ENCODE peak calls at places on chromosomes 6 and 20, in five cellular contexts. One of them, this sample, is unnamed.

GRCh38 chr6:22575190-22575589 is 5.8 kb downstream of the HDGFL1 start:
- DNase-seq in HCT116: no peak
- DNase-seq in A549: no peak
- DNase-seq in HepG2: no peak
- DNase-seq in H1: no peak
- DNase-seq in this sample: no peak

GRCh38 chr20:37956099-37956498 is 53.2 kb downstream of the VSTM2L start:
- DNase-seq in HCT116: no peak
- DNase-seq in A549: no peak
- DNase-seq in HepG2: no peak
- DNase-seq in H1: peak; percentile 10
- DNase-seq in this sample: no peak

GRCh38 chr6:33164665-33165373 is 27.4 kb downstream of the COL11A2 start:
- DNase-seq in HCT116: no peak
- DNase-seq in A549: no peak
- DNase-seq in HepG2: no peak
- DNase-seq in H1: no peak
- DNase-seq in this sample: no peak

GRCh38 chr20:652611-653109 is 340 bp downstream of the SRXN1 start:
- DNase-seq in HCT116: no peak
- DNase-seq in A549: no peak
- DNase-seq in HepG2: no peak
- DNase-seq in H1: no peak
- DNase-seq in this sample: peak; percentile 53

GRCh38 chr6:11575408-11576033 is 38.0 kb downstream of the TMEM170B start:
- DNase-seq in HCT116: peak; percentile 71
- DNase-seq in A549: peak; percentile 51
- DNase-seq in HepG2: peak; percentile 82
- DNase-seq in H1: peak; percentile 56
- DNase-seq in this sample: peak; percentile 88

GRCh38 chr6:66897576-66897975 is 1190.5 kb upstream of the EYS start:
- DNase-seq in HCT116: no peak
- DNase-seq in A549: no peak
- DNase-seq in HepG2: peak; percentile 4
- DNase-seq in H1: peak; percentile 40
- DNase-seq in this sample: peak; percentile 67

GRCh38 chr6:110048221-110048875 is 70.2 kb downstream of the GPR6 start:
- DNase-seq in HCT116: no peak
- DNase-seq in A549: no peak
- DNase-seq in HepG2: no peak
- DNase-seq in H1: no peak
- DNase-seq in this sample: no peak

GRCh38 chr6:68892432-68892831 is 257.4 kb downstream of the ADGRB3 start:
- DNase-seq in HCT116: no peak
- DNase-seq in A549: no peak
- DNase-seq in HepG2: no peak
- DNase-seq in H1: no peak
- DNase-seq in this sample: no peak

GRCh38 chr20:58087567-58087858 is 140.9 kb downstream of the ANKRD60 start:
- DNase-seq in HCT116: no peak
- DNase-seq in A549: no peak
- DNase-seq in HepG2: no peak
- DNase-seq in H1: no peak
- DNase-seq in this sample: no peak

GRCh38 chr6:104281370-104281769 is 578.3 kb downstream of the HACE1 start:
- DNase-seq in HCT116: peak; percentile 6
- DNase-seq in A549: no peak
- DNase-seq in HepG2: no peak
- DNase-seq in H1: peak; percentile 49
- DNase-seq in this sample: peak; percentile 44

GRCh38 chr6:161273752-161274487 is at the start of gene AGPAT4:
- DNase-seq in HCT116: peak; percentile 92
- DNase-seq in A549: peak; percentile 80
- DNase-seq in HepG2: peak; percentile 32
- DNase-seq in H1: peak; percentile 72
- DNase-seq in this sample: peak; percentile 93

GRCh38 chr6:13141392-13141791 is 186.9 kb downstream of the TBC1D7 start:
- DNase-seq in HCT116: no peak
- DNase-seq in A549: no peak
- DNase-seq in HepG2: no peak
- DNase-seq in H1: no peak
- DNase-seq in this sample: no peak

GRCh38 chr6:91435630-91436029 is 848.8 kb upstream of the MAP3K7 start:
- DNase-seq in HCT116: no peak
- DNase-seq in A549: no peak
- DNase-seq in HepG2: no peak
- DNase-seq in H1: no peak
- DNase-seq in this sample: no peak

GRCh38 chr6:111381126-111381525 is 101.9 kb downstream of the REV3L start:
- DNase-seq in HCT116: no peak
- DNase-seq in A549: no peak
- DNase-seq in HepG2: no peak
- DNase-seq in H1: no peak
- DNase-seq in this sample: no peak

GRCh38 chr6:12714022-12714421 is 2.5 kb upstream of the PHACTR1 start:
- DNase-seq in HCT116: no peak
- DNase-seq in A549: no peak
- DNase-seq in HepG2: no peak
- DNase-seq in H1: no peak
- DNase-seq in this sample: no peak

GRCh38 chr6:168102093-168102985 is 23.3 kb upstream of the FRMD1 start:
- DNase-seq in HCT116: no peak
- DNase-seq in A549: no peak
- DNase-seq in HepG2: no peak
- DNase-seq in H1: no peak
- DNase-seq in this sample: no peak

GRCh38 chr6:23633986-23634385 is 492.0 kb upstream of the NRSN1 start:
- DNase-seq in HCT116: no peak
- DNase-seq in A549: no peak
- DNase-seq in HepG2: no peak
- DNase-seq in H1: no peak
- DNase-seq in this sample: no peak

GRCh38 chr20:7883309-7883708 is 56.9 kb downstream of the HAO1 start:
- DNase-seq in HCT116: no peak
- DNase-seq in A549: no peak
- DNase-seq in HepG2: no peak
- DNase-seq in H1: no peak
- DNase-seq in this sample: no peak

GRCh38 chr6:118893095-118893881 is 664 bp upstream of the ASF1A start:
- DNase-seq in HCT116: no peak
- DNase-seq in A549: no peak
- DNase-seq in HepG2: peak; percentile 49
- DNase-seq in H1: no peak
- DNase-seq in this sample: peak; percentile 76

GRCh38 chr6:16635810-16636602 is 125.3 kb downstream of the ATXN1 start:
- DNase-seq in HCT116: peak; percentile 8
- DNase-seq in A549: no peak
- DNase-seq in HepG2: peak; percentile 33
- DNase-seq in H1: no peak
- DNase-seq in this sample: peak; percentile 93

GRCh38 chr6:13454286-13455221 is 32.8 kb downstream of the GFOD1 start:
- DNase-seq in HCT116: no peak
- DNase-seq in A549: no peak
- DNase-seq in HepG2: no peak
- DNase-seq in H1: no peak
- DNase-seq in this sample: peak; percentile 87

GRCh38 chr6:24583463-24584389 is 62.3 kb downstream of the KIAA0319 start:
- DNase-seq in HCT116: peak; percentile 69
- DNase-seq in A549: peak; percentile 28
- DNase-seq in HepG2: peak; percentile 71
- DNase-seq in H1: peak; percentile 81
- DNase-seq in this sample: peak; percentile 82

GRCh38 chr6:142845143-142845571 is 99.8 kb downstream of the HIVEP2 start:
- DNase-seq in HCT116: no peak
- DNase-seq in A549: no peak
- DNase-seq in HepG2: no peak
- DNase-seq in H1: no peak
- DNase-seq in this sample: peak; percentile 36

GRCh38 chr6:82248233-82248735 is 740 bp upstream of the IBTK start:
- DNase-seq in HCT116: peak; percentile 49
- DNase-seq in A549: peak; percentile 61
- DNase-seq in HepG2: peak; percentile 90
- DNase-seq in H1: no peak
- DNase-seq in this sample: peak; percentile 56

GRCh38 chr6:82246370-82246769 is 1.2 kb downstream of the IBTK start:
- DNase-seq in HCT116: no peak
- DNase-seq in A549: no peak
- DNase-seq in HepG2: peak; percentile 7
- DNase-seq in H1: no peak
- DNase-seq in this sample: no peak

GRCh38 chr6:82249381-82250253 is 2.1 kb upstream of the IBTK start:
- DNase-seq in HCT116: no peak
- DNase-seq in A549: no peak
- DNase-seq in HepG2: no peak
- DNase-seq in H1: no peak
- DNase-seq in this sample: no peak

GRCh38 chr6:82246802-82247633 is 526 bp downstream of the IBTK start:
- DNase-seq in HCT116: peak; percentile 36
- DNase-seq in A549: peak; percentile 40
- DNase-seq in HepG2: peak; percentile 83
- DNase-seq in H1: no peak
- DNase-seq in this sample: peak; percentile 77

DNA sequence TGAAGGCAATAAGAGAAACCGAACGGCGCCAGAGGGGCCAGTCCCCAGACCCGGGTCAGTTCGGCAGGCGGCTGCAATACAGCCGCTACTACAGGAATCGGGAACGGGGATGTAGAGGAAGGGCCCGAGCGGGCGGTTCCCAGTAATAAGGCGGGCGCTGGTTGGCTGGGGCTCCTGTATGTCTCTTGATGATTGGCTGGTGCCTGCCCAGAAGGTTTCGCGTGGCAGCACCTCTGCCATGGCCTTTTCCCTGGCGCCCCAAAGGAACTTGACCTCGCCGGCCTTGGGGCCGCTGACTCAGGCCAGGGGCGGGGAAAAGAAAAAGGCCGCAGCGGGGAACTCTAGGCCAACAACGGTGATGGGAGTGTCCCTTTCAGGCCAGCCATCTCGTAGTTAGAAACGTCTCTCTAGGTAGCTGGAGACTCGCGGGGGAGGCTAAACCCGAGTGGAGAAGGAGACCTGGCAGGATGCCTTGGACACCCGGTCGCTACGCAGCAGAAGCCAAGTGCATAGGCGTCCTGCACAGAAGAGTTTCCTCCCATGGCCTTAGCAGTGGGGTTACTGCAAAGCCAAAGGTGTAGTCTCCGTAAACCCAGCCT is at the start of gene IBTK:
- DNase-seq in HCT116: peak; percentile 86
- DNase-seq in A549: peak; percentile 85
- DNase-seq in HepG2: peak; percentile 94
- DNase-seq in H1: peak; percentile 98
- DNase-seq in this sample: peak; percentile 95
- TF ChIP-seq POLR2A in HCT116: no peak
- TF ChIP-seq POLR2A in A549: peak; percentile 25
- TF ChIP-seq POLR2A in HepG2: peak; percentile 27
- TF ChIP-seq POLR2A in H1: peak; percentile 77
- TF ChIP-seq POLR2A in this sample: peak; percentile 68

DNA sequence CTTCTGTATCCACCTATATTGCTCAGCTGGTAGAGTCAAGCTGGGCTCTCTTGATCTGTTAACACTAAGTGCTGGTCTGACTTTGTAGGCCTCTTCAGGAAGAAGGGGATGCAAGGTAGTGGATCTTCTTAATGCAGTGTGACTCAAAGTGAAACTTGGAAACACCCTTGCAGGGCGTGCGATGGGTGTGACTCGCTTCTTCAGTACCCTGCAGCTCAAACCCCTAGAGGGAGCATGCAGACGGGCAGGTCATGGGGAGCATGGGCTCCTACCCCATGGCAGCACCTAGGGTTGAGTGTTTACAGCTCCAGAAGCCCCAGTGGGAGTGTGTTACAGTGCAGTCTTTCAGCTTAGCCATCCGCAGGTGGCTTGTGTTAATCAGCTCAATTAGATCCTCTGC is 757 bp upstream of the SAMD3 start:
- DNase-seq in HCT116: no peak
- DNase-seq in A549: no peak
- DNase-seq in HepG2: no peak
- DNase-seq in H1: no peak
- DNase-seq in this sample: peak; percentile 30
- TF ChIP-seq MAX in HCT116: no peak
- TF ChIP-seq MAX in A549: no peak
- TF ChIP-seq MAX in HepG2: no peak
- TF ChIP-seq MAX in H1: no peak
- TF ChIP-seq MAX in this sample: no peak

DNA sequence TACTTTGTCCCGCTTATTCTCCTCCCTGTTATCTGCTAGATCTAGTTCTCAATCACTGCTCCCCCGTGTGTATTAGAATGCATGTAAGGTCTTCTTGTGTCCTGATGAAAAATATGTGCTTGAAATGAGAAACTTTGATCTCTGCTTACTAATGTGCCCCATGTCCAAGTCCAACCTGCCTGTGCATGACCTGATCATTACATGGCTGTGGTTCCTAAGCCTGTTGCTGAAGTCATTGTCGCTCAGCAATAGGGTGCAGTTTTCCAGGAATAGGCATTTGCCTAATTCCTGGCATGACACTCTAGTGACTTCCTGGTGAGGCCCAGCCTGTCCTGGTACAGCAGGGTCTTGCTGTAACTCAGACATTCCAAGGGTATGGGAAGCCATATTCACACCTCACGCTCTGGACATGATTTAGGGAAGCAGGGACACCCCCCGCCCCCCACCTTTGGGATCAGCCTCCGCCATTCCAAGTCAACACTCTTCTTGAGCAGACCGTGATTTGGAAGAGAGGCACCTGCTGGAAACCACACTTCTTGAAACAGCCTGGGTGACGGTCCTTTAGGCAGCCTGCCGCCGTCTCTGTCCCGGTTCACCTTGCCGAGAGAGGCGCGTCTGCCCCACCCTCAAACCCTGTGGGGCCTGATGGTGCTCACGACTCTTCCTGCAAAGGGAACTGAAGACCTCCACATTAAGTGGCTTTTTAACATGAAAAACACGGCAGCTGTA is 73.4 kb downstream of the PTPN1 start:
- DNase-seq in HCT116: no peak
- DNase-seq in A549: no peak
- DNase-seq in HepG2: no peak
- DNase-seq in H1: no peak
- DNase-seq in this sample: no peak
- TF ChIP-seq POLR2A in HCT116: no peak
- TF ChIP-seq POLR2A in A549: no peak
- TF ChIP-seq POLR2A in HepG2: no peak
- TF ChIP-seq POLR2A in H1: no peak
- TF ChIP-seq POLR2A in this sample: no peak

DNA sequence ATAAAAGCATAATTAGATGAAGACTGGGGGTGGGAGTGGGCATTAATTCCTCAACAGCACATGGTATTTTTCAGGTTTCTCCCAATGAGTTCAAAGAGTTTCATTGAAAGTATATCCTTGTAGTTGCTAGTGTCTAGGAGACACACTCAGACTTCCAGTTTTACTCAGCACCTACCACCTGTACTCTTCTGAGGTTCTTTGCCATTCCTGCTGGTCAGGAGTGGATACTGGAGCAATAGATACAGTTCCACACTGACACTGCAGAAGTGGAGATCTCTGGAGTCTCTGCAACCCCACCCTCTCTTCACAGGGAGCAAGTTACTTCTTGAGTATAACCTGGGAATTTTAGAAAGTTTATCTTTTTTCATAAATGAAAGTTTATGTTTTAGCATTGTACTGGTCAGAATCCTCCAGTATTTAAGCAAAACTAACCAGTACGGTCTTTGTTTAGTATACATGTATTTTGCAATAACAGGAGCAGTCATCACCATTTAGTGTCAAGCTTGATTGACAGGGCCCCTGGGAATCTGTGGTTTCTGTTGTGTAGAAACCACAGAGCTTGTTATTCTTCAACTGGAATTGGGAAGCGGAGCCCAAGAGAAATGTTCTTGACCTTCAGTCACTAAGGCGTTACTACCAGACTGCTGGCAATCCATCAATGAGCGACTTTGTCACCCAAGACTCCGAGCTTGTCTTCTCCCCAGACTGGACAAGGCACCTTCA is 148.1 kb downstream of the ZDHHC14 start:
- DNase-seq in HCT116: no peak
- DNase-seq in A549: no peak
- DNase-seq in HepG2: peak; percentile 73
- DNase-seq in H1: no peak
- DNase-seq in this sample: peak; percentile 99
- TF ChIP-seq MAX in HCT116: no peak
- TF ChIP-seq MAX in A549: no peak
- TF ChIP-seq MAX in HepG2: no peak
- TF ChIP-seq MAX in H1: no peak
- TF ChIP-seq MAX in this sample: no peak

This sample was measured in NB4.